ENCODE peak calls at places on chromosome X, in four cellular contexts. V is K562, W is IMR-90, K is GM12878. R is an unnamed sample.

GRCh38 chrX:153769158-153769864 is 5.3 kb downstream of the PLXNB3 start:
- DNase-seq in V (no peak), W (no peak), K (no peak), R (no peak)

GRCh38 chrX:9341305-9342201 is 123.3 kb upstream of the TBL1X start:
- DNase-seq in V (peak; percentile 72), W (peak; percentile 69), K (peak; percentile 53), R (peak; percentile 45)

GRCh38 chrX:107448625-107449468 is 605 bp upstream of the FRMPD3 start:
- DNase-seq in V (no peak), W (no peak), K (no peak), R (peak; percentile 53)

GRCh38 chrX:66030505-66031317 is 9.2 kb downstream of the VSIG4 start:
- DNase-seq in V (peak; percentile 82), W (peak; percentile 7), K (no peak), R (no peak)

GRCh38 chrX:49754238-49754857 is 58.6 kb upstream of the PAGE1 start:
- DNase-seq in V (peak; percentile 59), W (peak; percentile 28), K (no peak), R (peak; percentile 4)

GRCh38 chrX:55907968-55908607 is 190.5 kb downstream of the RRAGB start:
- DNase-seq in V (peak; percentile 31), W (no peak), K (no peak), R (peak; percentile 4)

GRCh38 chrX:115260330-115260729 is 26.4 kb upstream of the LRCH2 start:
- DNase-seq in V (no peak), W (peak; percentile 60), K (no peak), R (no peak)

GRCh38 chrX:52363247-52363883 is 5.5 kb upstream of the XAGE2 start:
- DNase-seq in V (peak; percentile 84), W (peak; percentile 5), K (no peak), R (peak; percentile 7)

GRCh38 chrX:15947648-15948317 is 93.2 kb upstream of the AP1S2 start:
- DNase-seq in V (peak; percentile 62), W (peak; percentile 63), K (no peak), R (no peak)

GRCh38 chrX:25017667-25018247 is 2.0 kb upstream of the ARX start:
- DNase-seq in V (no peak), W (no peak), K (no peak), R (no peak)

GRCh38 chrX:15202458-15203177 is 67.3 kb downstream of the ASB9 start:
- DNase-seq in V (no peak), W (no peak), K (peak; percentile 15), R (no peak)

GRCh38 chrX:43822015-43822414 is 60.2 kb downstream of the MAOB start:
- DNase-seq in V (no peak), W (peak; percentile 33), K (no peak), R (no peak)

GRCh38 chrX:104165894-104166734 is at the start of gene FAM199X:
- DNase-seq in V (peak; percentile 90), W (peak; percentile 82), K (peak; percentile 33), R (peak; percentile 76)

GRCh38 chrX:101659601-101660063 is at the start of gene ARMCX2:
- DNase-seq in V (no peak), W (peak; percentile 69), K (no peak), R (no peak)

GRCh38 chrX:22135171-22135711 is 103.1 kb downstream of the PHEX start:
- DNase-seq in V (no peak), W (peak; percentile 45), K (no peak), R (peak; percentile 37)

GRCh38 chrX:131366387-131366786 is 77.3 kb upstream of the IGSF1 start:
- DNase-seq in V (peak; percentile 8), W (no peak), K (no peak), R (peak; percentile 1)

GRCh38 chrX:1903380-1903935 is 288.6 kb downstream of the ASMT start:
- DNase-seq in V (no peak), W (no peak), K (no peak), R (peak; percentile 76)

GRCh38 chrX:26925088-26925487 is 538.1 kb downstream of the PPP4R3C start:
- DNase-seq in V (no peak), W (no peak), K (no peak), R (no peak)

GRCh38 chrX:116277391-116277790 is 106.8 kb downstream of the AGTR2 start:
- DNase-seq in V (no peak), W (no peak), K (no peak), R (no peak)

GRCh38 chrX:40418413-40419195 is 162.2 kb upstream of the ATP6AP2 start:
- DNase-seq in V (no peak), W (no peak), K (no peak), R (no peak)

GRCh38 chrX:39149761-39150160 is 348.5 kb downstream of the MID1IP1 start:
- DNase-seq in V (peak; percentile 62), W (peak; percentile 40), K (no peak), R (peak; percentile 17)

GRCh38 chrX:109475174-109475891 is 6.6 kb downstream of the GUCY2F start:
- DNase-seq in V (peak; percentile 48), W (peak; percentile 34), K (no peak), R (peak; percentile 18)

GRCh38 chrX:150919401-150919800 is 20.9 kb upstream of the CD99L2 start:
- DNase-seq in V (no peak), W (no peak), K (no peak), R (no peak)

DNA sequence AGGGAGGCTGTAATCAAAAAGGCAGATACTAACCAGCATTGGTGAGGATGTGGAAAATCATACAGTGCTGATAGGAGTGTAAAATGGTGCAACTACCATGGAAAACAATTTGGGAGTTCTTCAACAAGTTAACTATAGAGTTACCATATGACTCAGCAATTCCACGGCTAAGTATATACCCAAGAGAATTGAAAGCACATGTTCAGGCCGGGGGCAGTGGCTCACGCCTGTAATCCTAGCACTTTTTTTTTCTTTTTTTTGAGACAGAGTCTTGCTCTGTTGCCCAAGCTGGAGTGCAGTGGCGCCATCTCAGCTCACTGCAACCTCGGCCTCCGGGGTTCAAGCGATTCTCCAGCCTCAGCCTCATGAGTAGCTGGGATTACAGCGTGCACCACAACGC is 15.0 kb upstream of the CD99L2 start:
- DNase-seq in V (peak; percentile 34), W (peak; percentile 41), K (no peak), R (no peak)
- TF ChIP-seq ELK1 in V (no peak), W (no peak), K (no peak), R (no peak)

DNA sequence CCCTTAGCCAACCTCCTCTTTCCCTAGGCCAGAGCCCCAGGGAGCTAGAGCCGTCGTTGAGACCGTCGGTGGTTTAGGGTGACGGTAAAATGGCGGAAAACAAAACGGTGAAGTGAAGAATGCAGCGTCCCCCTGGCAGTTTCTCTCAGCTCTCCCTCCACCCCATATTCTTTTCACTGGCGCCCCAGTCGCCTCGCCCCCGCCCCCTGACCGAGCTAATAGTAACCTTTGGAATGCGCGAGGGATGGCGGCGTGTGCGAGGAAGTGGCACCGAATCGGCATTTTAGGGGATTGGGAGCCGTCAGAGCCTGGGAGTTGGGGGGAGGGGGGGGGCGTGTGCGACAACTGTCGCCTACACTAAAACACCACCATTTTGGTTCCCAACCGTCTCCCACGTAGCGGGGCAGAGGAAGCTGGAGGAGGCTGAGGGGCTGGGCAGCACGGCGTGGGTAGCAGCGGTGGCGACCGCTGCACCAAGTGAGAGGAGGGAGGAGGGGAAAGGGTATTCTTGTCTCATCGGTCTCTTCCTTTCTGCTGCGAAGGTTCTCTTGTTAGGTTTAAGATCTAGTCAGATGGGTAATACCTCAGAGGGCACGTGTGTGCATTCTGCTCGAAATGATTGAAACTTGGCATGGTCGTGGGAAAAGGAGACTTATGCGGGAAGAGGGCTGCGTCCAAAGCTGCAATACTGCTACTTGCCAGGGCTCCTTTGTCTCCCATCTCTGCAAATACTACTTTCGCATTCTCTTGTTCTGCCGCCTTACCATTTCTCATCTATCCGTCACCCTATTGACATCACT is 820 bp downstream of the ZNF711 start:
- DNase-seq in V (peak; percentile 12), W (peak; percentile 7), K (no peak), R (peak; percentile 5)
- TF ChIP-seq ELK1 in V (no peak), W (no peak), K (no peak), R (no peak)

GRCh38 chrX:41906515-41907165 is 16.7 kb downstream of the CASK start:
- DNase-seq in V (no peak), W (no peak), K (no peak), R (no peak)
- TF ChIP-seq ELK1 in V (no peak), W (no peak), K (no peak), R (no peak)

DNA sequence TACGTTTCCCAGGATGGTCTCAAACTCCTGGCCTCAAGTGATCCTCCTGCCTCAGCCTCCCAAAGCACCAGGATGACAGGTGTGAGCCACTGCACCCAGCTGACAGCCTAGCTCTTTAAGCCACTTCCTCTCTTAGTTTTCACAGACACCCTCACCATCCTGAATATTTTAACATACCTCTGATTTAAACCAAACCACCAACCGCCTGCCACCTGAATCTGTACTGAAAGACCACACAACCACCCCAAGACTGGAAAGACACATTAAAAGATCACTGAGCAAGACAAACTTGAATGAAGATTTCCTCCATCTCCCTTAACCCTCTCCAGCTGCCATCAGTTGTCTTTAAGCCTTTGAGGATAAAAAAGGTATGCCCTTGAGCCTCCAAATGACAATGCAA is 110.6 kb downstream of the SH3KBP1 start:
- DNase-seq in V (no peak), W (no peak), K (no peak), R (no peak)
- TF ChIP-seq ELK1 in V (no peak), W (no peak), K (no peak), R (no peak)

DNA sequence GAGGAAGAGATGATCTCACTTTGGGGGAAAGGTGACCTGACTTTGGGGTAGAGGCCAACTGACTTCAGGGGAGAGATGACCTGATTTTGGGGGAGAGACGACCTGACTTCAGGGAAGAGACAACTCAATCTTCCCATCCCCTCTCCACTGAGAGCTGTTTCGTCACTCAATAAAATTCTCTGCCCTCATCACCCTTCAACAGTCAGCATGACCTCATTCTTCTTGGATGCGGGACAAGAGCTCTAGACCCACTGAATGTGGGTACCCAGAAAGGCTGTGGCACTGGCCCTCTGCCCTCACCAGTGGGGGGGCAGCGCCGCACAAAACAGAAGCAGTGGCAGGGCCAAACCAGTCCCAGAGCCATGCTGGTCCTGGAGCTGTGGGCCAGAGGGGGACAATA is 34.6 kb downstream of the ATXN3L start:
- DNase-seq in V (no peak), W (no peak), K (no peak), R (no peak)
- TF ChIP-seq ELK1 in V (no peak), W (no peak), K (no peak), R (no peak)

GRCh38 chrX:45524296-45524695 is 323.6 kb upstream of the DIPK2B start:
- DNase-seq in V (no peak), W (peak; percentile 67), K (no peak), R (no peak)

GRCh38 chrX:45527834-45528233 is 327.2 kb upstream of the DIPK2B start:
- DNase-seq in V (no peak), W (peak; percentile 29), K (no peak), R (no peak)

GRCh38 chrX:45524805-45525204 is 324.1 kb upstream of the DIPK2B start:
- DNase-seq in V (no peak), W (no peak), K (no peak), R (no peak)
- TF ChIP-seq ELK1 in V (no peak), W (no peak), K (no peak), R (no peak)